ENCODE peak calls at places on chromosomes 5 and 9, in nine cellular contexts. X is aorta; J is NCI-H1092; E is activated T-cell treated with anti-CD3 and anti-CD28 coated beads, Interleukin-2, amount 50 U/mL, for 24 hours; Q is foreskin keratinocyte; O is HTR-8/SVneo; T is psoas muscle; M is nephron progenitor cell; Y is choroid plexus epithelial cell. Z is an unnamed sample.

GRCh38 chr9:126721531-126722098 is 83.2 kb upstream of the ZBTB43 start:
- DNase-seq in X (peak; percentile 50), J (no peak), E (no peak), Q (peak; percentile 13), O (no peak), T (no peak), M (no peak), Y (no peak), Z (no peak)

GRCh38 chr5:85132269-85132668 is 747.6 kb upstream of the EDIL3 start:
- DNase-seq in X (no peak), J (no peak), E (no peak), Q (peak; percentile 1), O (no peak), T (no peak), M (no peak), Y (peak; percentile 1), Z (peak; percentile 68)

GRCh38 chr9:2418619-2419018 is 203.0 kb upstream of the VLDLR start:
- DNase-seq in X (no peak), J (peak; percentile 15), E (no peak), Q (no peak), O (peak; percentile 27), T (no peak), M (no peak), Y (peak; percentile 94), Z (peak; percentile 83)

GRCh38 chr5:72134226-72134625 is 27.0 kb downstream of the MAP1B start:
- DNase-seq in X (no peak), J (no peak), E (no peak), Q (peak; percentile 30), O (no peak), T (no peak), M (no peak), Y (no peak), Z (peak; percentile 43)

GRCh38 chr9:935348-935965 is 41.0 kb upstream of the DMRT3 start:
- DNase-seq in X (no peak), J (no peak), E (no peak), Q (peak; percentile 83), O (no peak), T (no peak), M (no peak), Y (peak; percentile 1), Z (no peak)

GRCh38 chr5:142977363-142978051 is 207.3 kb downstream of the ARHGAP26 start:
- DNase-seq in X (no peak), J (no peak), E (peak; percentile 51), Q (peak; percentile 89), O (peak; percentile 84), T (no peak), M (no peak), Y (peak; percentile 98), Z (peak; percentile 96)

GRCh38 chr9:82553654-82554366 is 509.1 kb downstream of the RASEF start:
- DNase-seq in X (no peak), J (no peak), E (no peak), Q (peak; percentile 67), O (no peak), T (no peak), M (no peak), Y (no peak), Z (peak; percentile 26)

GRCh38 chr5:76735762-76736545 is 20.0 kb downstream of the F2R start:
- DNase-seq in X (no peak), J (no peak), E (no peak), Q (no peak), O (no peak), T (no peak), M (no peak), Y (no peak), Z (no peak)

GRCh38 chr5:170266570-170267379 is 30.8 kb downstream of the LCP2 start:
- DNase-seq in X (no peak), J (no peak), E (peak; percentile 70), Q (no peak), O (no peak), T (no peak), M (no peak), Y (no peak), Z (no peak)

GRCh38 chr9:95924955-95925354 is 49.5 kb downstream of the ERCC6L2 start:
- DNase-seq in X (no peak), J (no peak), E (no peak), Q (no peak), O (no peak), T (no peak), M (no peak), Y (no peak), Z (no peak)

GRCh38 chr5:105057001-105057436 is 1494.4 kb upstream of the NUDT12 start:
- DNase-seq in X (peak; percentile 26), J (no peak), E (no peak), Q (no peak), O (no peak), T (no peak), M (no peak), Y (no peak), Z (no peak)

GRCh38 chr9:131503626-131504465 is 1.1 kb downstream of the POMT1 start:
- DNase-seq in X (no peak), J (no peak), E (peak; percentile 75), Q (peak; percentile 36), O (peak; percentile 17), T (no peak), M (peak; percentile 21), Y (peak; percentile 20), Z (no peak)

GRCh38 chr9:2120926-2121689 is 106.0 kb downstream of the SMARCA2 start:
- DNase-seq in X (no peak), J (no peak), E (no peak), Q (peak; percentile 45), O (peak; percentile 9), T (no peak), M (no peak), Y (peak; percentile 79), Z (peak; percentile 41)

GRCh38 chr5:65539827-65540226 is 23.1 kb downstream of the CENPK start:
- DNase-seq in X (no peak), J (no peak), E (no peak), Q (peak; percentile 68), O (no peak), T (no peak), M (no peak), Y (no peak), Z (peak; percentile 16)